ENCODE peak calls at places on chromosomes 2 and 18, in four cellular contexts. E, B, Z and X are unnamed samples. For H3K79me2 and H3K9me2, the result is how much of the 10 kb centered on the place peaks cover.

GRCh38 chr2:232865165-232865564 is 4.9 kb upstream of the SNORC start:
- DNase-seq in E (no peak), B (no peak), Z (no peak), X (no peak)

GRCh38 chr2:171957061-171957460 is 34.8 kb downstream of the HAT1 start:
- DNase-seq in E (no peak), B (no peak), Z (peak), X (peak)

GRCh38 chr18:28112056-28112470 is 64.9 kb downstream of the CDH2 start:
- DNase-seq in E (no peak), B (no peak), Z (peak), X (peak)

GRCh38 chr2:71071681-71072398 is 3.4 kb downstream of the NAGK start:
- DNase-seq in E (peak), B (no peak), Z (no peak), X (peak)

GRCh38 chr2:229414631-229415030 is 143.5 kb upstream of the PID1 start:
- DNase-seq in E (no peak), B (no peak), Z (no peak), X (no peak)

GRCh38 chr2:199207011-199207410 is 250.7 kb downstream of the SATB2 start:
- DNase-seq in E (no peak), B (no peak), Z (no peak), X (no peak)

GRCh38 chr2:194553969-194554368 is 1103.1 kb upstream of the SLC39A10 start:
- DNase-seq in E (no peak), B (no peak), Z (no peak), X (no peak)

GRCh38 chr18:61545281-61546245 is 212.3 kb downstream of the CDH20 start:
- DNase-seq in E (no peak), B (no peak), Z (no peak), X (no peak)

GRCh38 chr2:151325696-151326095 is 31.7 kb upstream of the TNFAIP6 start:
- DNase-seq in E (no peak), B (no peak), Z (no peak), X (no peak)

GRCh38 chr2:5877360-5877759 is 185.2 kb downstream of the SOX11 start:
- DNase-seq in E (no peak), B (no peak), Z (no peak), X (peak)

GRCh38 chr2:170585067-170585466 is 130.1 kb upstream of the SP5 start:
- DNase-seq in E (no peak), B (no peak), Z (no peak), X (peak)

GRCh38 chr2:160427629-160428424 is 65.8 kb downstream of the RBMS1 start:
- DNase-seq in E (peak), B (no peak), Z (peak), X (no peak)

GRCh38 chr2:124025896-124026295 is 809 bp downstream of the CNTNAP5 start:
- DNase-seq in E (no peak), B (no peak), Z (no peak), X (no peak)

GRCh38 chr2:199440118-199440517 is 17.6 kb downstream of the SATB2 start:
- DNase-seq in E (no peak), B (no peak), Z (no peak), X (no peak)

GRCh38 chr18:56641714-56642331 is 3.4 kb upstream of the TXNL1 start:
- DNase-seq in E (no peak), B (no peak), Z (peak), X (peak)

GRCh38 chr2:69685321-69686048 is 41.9 kb upstream of the AAK1 start:
- DNase-seq in E (no peak), B (no peak), Z (peak), X (peak)

GRCh38 chr2:217993817-217994459 is 8.9 kb downstream of the TNS1 start:
- DNase-seq in E (peak), B (no peak), Z (peak), X (peak)
- H3K79me2 ChIP-seq in E (under half), B (under half), Z (half or more), X (under half)

GRCh38 chr2:23376972-23377371 is 8.0 kb upstream of the KLHL29 start:
- DNase-seq in E (no peak), B (no peak), Z (no peak), X (no peak)

GRCh38 chr2:23375448-23375847 is 9.5 kb upstream of the KLHL29 start:
- DNase-seq in E (no peak), B (peak), Z (peak), X (peak)

GRCh38 chr2:23377772-23378171 is 7.2 kb upstream of the KLHL29 start:
- DNase-seq in E (no peak), B (no peak), Z (peak), X (peak)

GRCh38 chr2:23376075-23376474 is 8.9 kb upstream of the KLHL29 start:
- DNase-seq in E (no peak), B (no peak), Z (no peak), X (no peak)

GRCh38 chr2:23373666-23374065 is 11.3 kb upstream of the KLHL29 start:
- DNase-seq in E (no peak), B (no peak), Z (no peak), X (no peak)
- H3K9me2 ChIP-seq in E (under half), B (under half), Z (under half), X (under half)

GRCh38 chr2:99819766-99820165 is 322.6 kb downstream of the AFF3 start:
- DNase-seq in E (no peak), B (no peak), Z (no peak), X (peak)
- H3K9ac ChIP-seq in E (no peak), B (no peak), Z (no peak), X (no peak)

GRCh38 chr2:197846120-197846519 is 41.7 kb downstream of the PLCL1 start:
- DNase-seq in E (no peak), B (no peak), Z (no peak), X (no peak)
- H3K79me2 ChIP-seq in E (under half), B (under half), Z (under half), X (under half)

DNA sequence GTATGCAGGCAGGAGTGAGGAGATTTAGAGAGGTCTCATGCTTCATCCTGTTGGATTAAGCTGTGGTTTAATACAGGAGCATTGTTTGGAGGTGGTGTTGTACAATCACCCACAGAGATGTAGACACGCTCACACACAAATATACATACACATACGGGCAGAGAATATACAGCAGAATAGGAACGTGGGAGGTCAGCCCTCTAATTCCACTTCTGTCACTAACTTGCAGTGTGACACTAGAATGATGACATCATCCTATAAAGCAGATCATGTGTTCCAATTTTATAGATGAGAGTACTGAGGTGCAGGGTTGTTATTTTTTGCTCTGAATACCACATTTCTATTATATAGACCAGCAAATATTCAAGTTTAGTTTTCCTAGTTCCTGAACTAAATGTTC is 54.4 kb downstream of the TRIB2 start:
- DNase-seq in E (no peak), B (no peak), Z (no peak), X (no peak)
- H3K9me2 ChIP-seq in E (under half), B (under half), Z (under half), X (under half)

GRCh38 chr2:134249755-134250154 is 4.1 kb upstream of the MGAT5 start:
- DNase-seq in E (no peak), B (no peak), Z (no peak), X (no peak)

GRCh38 chr2:134245340-134245984 is 8.4 kb upstream of the MGAT5 start:
- DNase-seq in E (peak), B (peak), Z (peak), X (peak)

GRCh38 chr2:134248913-134249312 is 5.0 kb upstream of the MGAT5 start:
- DNase-seq in E (no peak), B (no peak), Z (no peak), X (no peak)

GRCh38 chr2:134246154-134246874 is 7.6 kb upstream of the MGAT5 start:
- DNase-seq in E (no peak), B (no peak), Z (no peak), X (no peak)

GRCh38 chr2:134247679-134248078 is 6.2 kb upstream of the MGAT5 start:
- DNase-seq in E (no peak), B (no peak), Z (no peak), X (no peak)
- H3K9ac ChIP-seq in E (no peak), B (no peak), Z (no peak), X (no peak)

GRCh38 chr2:33136056-33136455 is 189.3 kb downstream of the LTBP1 start:
- DNase-seq in E (no peak), B (no peak), Z (peak), X (peak)

GRCh38 chr2:33133436-33133835 is 186.7 kb downstream of the LTBP1 start:
- DNase-seq in E (no peak), B (no peak), Z (no peak), X (no peak)

GRCh38 chr2:33135645-33136044 is 188.9 kb downstream of the LTBP1 start:
- DNase-seq in E (no peak), B (no peak), Z (peak), X (no peak)

GRCh38 chr2:33134086-33134763 is 187.5 kb downstream of the LTBP1 start:
- DNase-seq in E (no peak), B (peak), Z (peak), X (peak)

GRCh38 chr2:33134764-33135560 is 188.2 kb downstream of the LTBP1 start:
- DNase-seq in E (no peak), B (no peak), Z (peak), X (peak)
- H3K79me2 ChIP-seq in E (under half), B (under half), Z (under half), X (under half)

DNA sequence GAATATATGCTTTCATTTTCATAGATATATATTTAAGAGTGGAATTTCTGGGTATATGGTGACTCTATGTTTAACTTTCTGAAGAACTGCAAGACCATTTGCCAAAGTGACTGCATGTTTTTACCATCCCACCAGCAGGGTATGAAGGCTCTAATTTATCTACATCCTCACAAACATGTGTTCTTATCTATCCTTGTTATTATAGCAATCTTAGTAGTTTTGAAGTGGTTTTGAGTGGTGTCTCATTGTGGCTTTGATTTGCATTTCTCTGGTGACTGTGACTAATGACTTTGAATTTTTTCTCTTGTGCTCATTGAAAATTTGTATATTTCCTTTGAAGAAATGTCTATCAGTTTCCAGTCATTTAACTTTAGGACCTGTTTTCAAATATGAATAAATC is 310.2 kb upstream of the NRP2 start:
- DNase-seq in E (peak), B (no peak), Z (peak), X (no peak)
- H3K9me2 ChIP-seq in E (under half), B (under half), Z (under half), X (under half)

DNA sequence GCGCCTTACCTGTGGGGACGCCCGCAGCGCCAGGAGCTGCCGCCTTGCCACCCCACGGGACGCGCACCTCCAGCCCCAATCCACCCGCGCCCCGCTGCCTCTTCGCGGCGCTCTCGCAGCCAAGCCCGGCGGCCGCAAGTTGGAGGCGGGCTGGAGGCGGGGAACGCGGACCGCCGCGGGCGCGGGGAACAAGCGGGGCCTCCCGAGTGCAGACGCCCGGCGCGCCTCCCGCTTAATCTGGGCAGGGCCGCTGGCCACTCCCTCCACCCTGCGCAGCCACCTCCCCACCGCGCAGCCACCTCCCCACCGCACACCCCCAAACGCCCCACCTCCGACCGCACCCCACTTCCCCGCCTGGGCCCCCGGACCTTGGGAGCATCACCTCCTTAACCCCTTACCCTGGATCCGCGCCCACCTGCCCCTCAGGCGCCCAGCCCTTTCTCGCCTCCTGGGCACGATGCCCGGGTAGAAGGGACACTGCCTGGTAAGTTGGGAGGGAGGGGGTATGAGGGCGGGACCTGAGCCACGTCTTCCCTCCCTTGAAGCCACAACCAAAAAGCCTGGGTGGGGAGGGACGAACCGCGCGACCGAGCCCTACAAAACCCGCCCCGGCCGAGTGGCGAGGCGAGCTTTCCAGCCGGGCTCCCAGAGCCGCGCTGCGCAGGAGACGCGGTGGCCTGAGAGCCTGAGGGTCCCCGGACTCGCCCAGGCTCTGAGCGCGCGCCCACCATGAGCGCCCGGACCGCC is at the start of the genes COL4A3 and COL4A4:
- DNase-seq in E (peak), B (peak), Z (peak), X (peak)
- H3K9ac ChIP-seq in E (peak), B (peak), Z (no peak), X (peak)